ENCODE peak calls at places on chromosomes 3 and 15, in six cellular contexts. J, R, Z, H, S and U are unnamed samples.
A peak's percentile ranks its signal among the peaks of the same experiment; 100 is the strongest.

GRCh38 chr3:175307642-175308041 is 448.5 kb downstream of the NAALADL2 start:
- DNase-seq in J (no peak), R (no peak), Z (no peak), H (no peak), S (no peak), U (no peak)

GRCh38 chr15:34719051-34719882 is 35.5 kb downstream of the GJD2 start:
- DNase-seq in J (no peak), R (no peak), Z (no peak), H (no peak), S (no peak), U (no peak)

GRCh38 chr15:98835889-98836288 is 171.7 kb downstream of the PGPEP1L start:
- DNase-seq in J (no peak), R (no peak), Z (no peak), H (no peak), S (no peak), U (no peak)

GRCh38 chr3:55719508-55719907 is 232.4 kb upstream of the WNT5A start:
- DNase-seq in J (peak; percentile 26), R (no peak), Z (no peak), H (no peak), S (no peak), U (peak; percentile 13)

GRCh38 chr3:135623558-135623957 is 342.0 kb upstream of the PPP2R3A start:
- DNase-seq in J (no peak), R (no peak), Z (no peak), H (no peak), S (no peak), U (no peak)

GRCh38 chr3:182364323-182364722 is 429.0 kb upstream of the ATP11B start:
- DNase-seq in J (no peak), R (no peak), Z (no peak), H (no peak), S (no peak), U (no peak)

GRCh38 chr3:12984023-12984823 is 89.0 kb downstream of the IQSEC1 start:
- DNase-seq in J (peak; percentile 77), R (peak; percentile 78), Z (peak; percentile 85), H (peak; percentile 69), S (peak; percentile 63), U (peak; percentile 77)

GRCh38 chr3:9392041-9392440 is 5.4 kb upstream of the SETD5 start:
- DNase-seq in J (no peak), R (no peak), Z (no peak), H (no peak), S (no peak), U (no peak)

GRCh38 chr3:153667341-153667740 is 453.8 kb upstream of the ARHGEF26 start:
- DNase-seq in J (no peak), R (no peak), Z (no peak), H (no peak), S (no peak), U (peak; percentile 7)

GRCh38 chr15:74752011-74752410 is 3.4 kb downstream of the CYP1A2 start:
- DNase-seq in J (no peak), R (no peak), Z (no peak), H (no peak), S (no peak), U (no peak)

GRCh38 chr3:171157286-171157685 is 130.8 kb upstream of the SLC2A2 start:
- DNase-seq in J (no peak), R (no peak), Z (no peak), H (no peak), S (no peak), U (no peak)

GRCh38 chr3:29410200-29410599 is 129.3 kb downstream of the RBMS3 start:
- DNase-seq in J (no peak), R (no peak), Z (no peak), H (no peak), S (no peak), U (no peak)

GRCh38 chr3:159751754-159752153 is 236.9 kb upstream of the IL12A start:
- DNase-seq in J (no peak), R (no peak), Z (no peak), H (no peak), S (no peak), U (no peak)

GRCh38 chr15:68640791-68641331 is 62.1 kb downstream of the CORO2B start:
- DNase-seq in J (peak; percentile 46), R (no peak), Z (no peak), H (no peak), S (no peak), U (no peak)

GRCh38 chr3:9893739-9894138 is 3.3 kb downstream of the JAGN1 start:
- DNase-seq in J (no peak), R (no peak), Z (no peak), H (no peak), S (no peak), U (no peak)

GRCh38 chr3:46906471-46907058 is 29.0 kb downstream of the PTH1R start:
- DNase-seq in J (no peak), R (no peak), Z (no peak), H (no peak), S (peak; percentile 14), U (no peak)

GRCh38 chr3:149535395-149535685 is 60.8 kb downstream of the TM4SF4 start:
- DNase-seq in J (no peak), R (no peak), Z (no peak), H (no peak), S (no peak), U (peak; percentile 22)
- H3K4me3 ChIP-seq in J (no peak overlapping the region), R (no peak overlapping the region), Z (no peak overlapping the region), H (no peak overlapping the region), S (no peak overlapping the region), U (no peak overlapping the region)

GRCh38 chr3:38084019-38084968 is 45.3 kb downstream of the DLEC1 start:
- DNase-seq in J (peak; percentile 31), R (no peak), Z (peak; percentile 24), H (no peak), S (peak; percentile 48), U (peak; percentile 22)
- TF ChIP-seq CTCF in J (no peak), R (no peak), Z (no peak), H (no peak), S (no peak), U (no peak)

DNA sequence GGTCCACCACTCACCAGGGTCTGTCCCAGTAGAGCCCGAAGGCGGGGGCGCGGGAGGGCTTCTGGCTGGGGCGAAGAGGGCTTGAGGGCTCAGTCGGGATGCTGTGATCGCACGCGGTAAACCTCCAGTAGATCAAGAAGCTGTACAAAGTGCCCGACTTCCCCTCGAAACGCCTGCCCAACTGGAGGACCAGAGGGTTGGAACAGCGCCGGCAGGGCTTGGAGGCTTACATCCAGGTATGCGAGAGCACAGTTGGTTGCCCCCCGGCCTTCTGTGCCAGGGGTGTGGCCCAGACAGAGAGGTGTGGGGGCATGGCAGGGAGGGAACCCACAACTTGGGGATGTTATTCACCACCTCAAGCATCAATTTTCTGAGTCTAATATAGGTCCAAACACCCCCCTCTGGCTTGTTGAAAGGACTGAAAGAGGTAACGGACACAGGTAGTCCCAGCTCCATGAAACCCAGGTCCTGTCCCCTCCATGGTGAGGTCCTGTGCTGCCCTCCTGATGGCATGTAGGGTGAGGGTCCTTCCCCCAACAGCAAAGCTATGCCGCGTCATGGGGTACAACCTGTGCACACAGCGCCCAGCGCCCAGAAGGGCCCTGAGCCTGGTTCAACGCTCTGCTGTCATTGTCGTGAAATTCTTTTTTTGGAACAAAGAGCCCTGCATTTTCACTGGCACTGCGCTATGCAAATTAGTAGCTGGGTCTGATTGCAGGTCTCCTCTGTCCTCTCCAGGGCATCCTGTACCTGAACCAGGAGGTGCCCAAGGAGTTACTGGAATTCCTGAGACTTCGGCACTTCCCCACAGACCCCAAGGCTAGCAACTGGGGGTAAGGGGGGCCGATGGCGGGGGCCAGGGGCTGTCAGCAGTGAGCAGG is 1.2 kb downstream of the SNX22 start:
- DNase-seq in J (no peak), R (no peak), Z (peak; percentile 51), H (no peak), S (no peak), U (no peak)
- H3K4me3 ChIP-seq in J (no peak overlapping the region), R (peak overlapping the region; percentile 55), Z (peak overlapping the region; percentile 35), H (peak overlapping the region; percentile 49), S (peak overlapping the region; percentile 27), U (peak overlapping the region; percentile 62)

GRCh38 chr3:44913868-44914468 is 39.6 kb downstream of the TGM4 start:
- DNase-seq in J (peak; percentile 75), R (peak; percentile 69), Z (peak; percentile 82), H (peak; percentile 56), S (peak; percentile 65), U (peak; percentile 72)

GRCh38 chr3:44918581-44918980 is 44.2 kb downstream of the TGM4 start:
- DNase-seq in J (no peak), R (no peak), Z (no peak), H (no peak), S (no peak), U (no peak)

GRCh38 chr3:44914936-44915335 is 40.5 kb downstream of the TGM4 start:
- DNase-seq in J (no peak), R (no peak), Z (no peak), H (no peak), S (no peak), U (no peak)

GRCh38 chr3:44918087-44918486 is 43.7 kb downstream of the TGM4 start:
- DNase-seq in J (no peak), R (no peak), Z (no peak), H (no peak), S (no peak), U (no peak)

DNA sequence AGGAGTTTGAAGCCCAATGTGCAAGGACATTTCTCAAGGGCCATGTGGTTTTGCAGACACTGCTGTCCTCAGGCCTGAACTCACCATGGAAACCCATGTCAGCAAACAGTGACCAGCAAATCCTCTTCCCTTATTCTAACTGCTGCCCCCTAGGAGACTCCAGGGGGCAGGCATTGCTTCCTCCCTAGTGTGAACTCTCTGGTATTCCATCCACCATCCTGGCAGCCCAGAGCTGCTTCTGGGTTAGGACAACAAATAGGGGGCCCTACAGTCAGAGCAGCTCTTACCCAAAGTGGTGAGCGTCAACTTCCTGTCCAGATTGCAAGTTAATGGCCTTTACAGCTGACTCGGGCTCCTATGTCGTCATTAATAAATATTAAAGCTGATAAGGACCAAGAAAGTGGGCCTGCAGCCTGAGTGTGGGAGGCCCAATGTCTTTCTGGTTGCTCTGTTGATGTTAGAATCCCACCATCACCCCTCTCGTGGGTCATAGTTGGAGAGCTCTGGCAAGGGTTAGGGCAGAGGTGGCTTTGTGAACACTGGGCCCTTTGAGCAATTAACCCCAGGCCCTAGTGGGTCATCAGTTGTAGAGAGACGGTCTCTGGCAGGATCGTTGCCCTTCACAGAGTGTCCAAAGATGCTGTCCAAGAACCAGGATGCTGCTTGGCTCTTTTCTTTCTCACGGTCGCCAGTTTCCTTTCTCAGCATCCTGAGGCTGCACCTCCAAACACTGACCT is 41.5 kb downstream of the TGM4 start:
- DNase-seq in J (peak; percentile 10), R (no peak), Z (no peak), H (no peak), S (no peak), U (peak; percentile 12)
- TF ChIP-seq CTCF in J (no peak), R (no peak), Z (no peak), H (peak; percentile 39), S (no peak), U (peak; percentile 17)

DNA sequence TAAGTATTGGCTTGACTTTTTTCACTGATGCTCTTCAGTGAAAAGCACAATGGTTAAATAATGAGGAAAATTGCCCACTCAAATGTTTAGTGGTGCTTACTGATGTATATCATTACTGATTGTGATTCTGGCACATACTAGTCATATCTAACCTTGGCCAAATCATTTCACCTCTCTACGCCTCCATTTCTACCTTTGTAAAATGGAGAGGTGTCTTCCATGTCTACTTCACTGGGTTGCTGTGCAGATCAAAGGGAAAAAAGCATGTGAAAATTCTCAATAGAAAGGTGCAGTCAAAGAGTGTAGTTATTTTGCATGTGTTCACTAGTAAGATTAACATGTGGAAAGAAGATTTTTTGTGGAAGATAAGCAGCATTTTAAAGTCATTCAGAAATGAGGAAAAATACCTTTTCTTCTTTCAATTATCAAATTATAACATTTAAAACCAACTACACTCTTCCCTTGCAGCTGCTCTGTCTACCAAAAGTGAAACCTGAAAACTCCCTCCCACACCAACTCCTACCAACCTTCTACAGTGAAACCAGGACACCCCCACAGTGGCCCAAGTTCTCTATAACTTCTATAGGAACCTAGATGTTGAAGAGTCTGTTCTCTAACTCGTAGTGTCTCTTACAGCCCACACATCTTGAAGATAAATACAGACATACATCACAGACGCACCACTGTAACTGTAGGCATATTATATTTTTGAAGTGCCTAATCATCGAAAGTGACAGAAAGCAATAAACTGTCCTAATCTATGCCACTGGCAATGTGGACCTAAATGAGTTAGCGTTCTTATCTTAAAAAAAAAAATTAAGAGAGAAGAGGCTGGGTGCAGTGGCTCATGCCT is 1.4 kb downstream of the CD200R1 start:
- DNase-seq in J (no peak), R (no peak), Z (no peak), H (no peak), S (peak; percentile 35), U (no peak)
- H3K4me3 ChIP-seq in J (no peak overlapping the region), R (peak overlapping the region; percentile 1), Z (no peak overlapping the region), H (no peak overlapping the region), S (peak overlapping the region; percentile 45), U (no peak overlapping the region)